ENCODE peak calls at places on chromosome 1, in nine cellular contexts. U is heart right ventricle, L is RPMI7951, B is PC-3, A is retinal pigment epithelial cell, K is HCEC 1CT, R is posterior cingulate gyrus, F is right lobe of liver, J is NCI-H1105 treated with DMSO at 0.1 percent for 48 hours. O is an unnamed sample.
A peak's percentile ranks its signal among the peaks of the same experiment; 100 is the strongest.

GRCh38 chr1:21937372-21938121 is 437 bp upstream of the HSPG2 start:
- DNase-seq in L (peak; percentile 81), K (peak; percentile 80), B (peak; percentile 84), A (no peak), F (peak; percentile 87), R (peak; percentile 78), U (peak; percentile 85), J (peak; percentile 71), O (peak; percentile 90)

GRCh38 chr1:172144445-172145060 is 275.9 kb upstream of the C1orf105 start:
- DNase-seq in K (peak; percentile 97), B (no peak), L (peak; percentile 99), J (no peak), R (no peak), F (peak; percentile 55), A (no peak), U (peak; percentile 86), O (no peak)

GRCh38 chr1:50645147-50645546 is 221.9 kb upstream of the DMRTA2 start:
- DNase-seq in F (no peak), A (no peak), U (no peak), K (no peak), L (no peak), J (no peak), B (no peak), R (no peak), O (no peak)

GRCh38 chr1:8429549-8430105 is 111.7 kb downstream of the SLC45A1 start:
- DNase-seq in U (no peak), B (no peak), K (no peak), R (no peak), F (no peak), A (no peak), L (no peak), J (no peak), O (no peak)

GRCh38 chr1:32592953-32593352 is 53.7 kb downstream of the ZBTB8A start:
- DNase-seq in K (no peak), U (no peak), F (no peak), A (no peak), L (peak; percentile 2), J (no peak), B (no peak), R (no peak), O (no peak)

GRCh38 chr1:81023187-81023724 is 777.5 kb upstream of the ADGRL2 start:
- DNase-seq in R (no peak), A (peak; percentile 62), L (no peak), B (no peak), K (no peak), U (no peak), J (no peak), F (no peak), O (no peak)

GRCh38 chr1:41616563-41616962 is 132.1 kb upstream of the EDN2 start:
- DNase-seq in B (no peak), L (no peak), R (no peak), U (no peak), A (no peak), J (no peak), F (no peak), K (no peak), O (no peak)

GRCh38 chr1:155938220-155938627 is 3.2 kb upstream of the RXFP4 start:
- DNase-seq in A (no peak), K (peak; percentile 69), J (peak; percentile 75), R (no peak), F (no peak), L (peak; percentile 67), B (peak; percentile 86), U (peak; percentile 64), O (no peak)

GRCh38 chr1:100868364-100868995 is 26.2 kb downstream of the EXTL2 start:
- DNase-seq in L (peak; percentile 46), B (peak; percentile 70), R (no peak), F (no peak), K (peak; percentile 50), J (peak; percentile 62), A (no peak), U (no peak), O (peak; percentile 25)

GRCh38 chr1:112961072-112961471 is 5.1 kb upstream of the SLC16A1 start:
- DNase-seq in L (no peak), B (no peak), A (no peak), J (no peak), F (no peak), K (no peak), R (no peak), U (no peak), O (no peak)

GRCh38 chr1:226427131-226427530 is 19.2 kb upstream of the PARP1 start:
- DNase-seq in K (no peak), F (no peak), A (no peak), J (no peak), B (no peak), L (no peak), R (no peak), U (no peak), O (no peak)

GRCh38 chr1:230712470-230712942 is 1.4 kb downstream of the AGT start:
- DNase-seq in U (no peak), K (no peak), A (no peak), L (no peak), J (no peak), B (no peak), R (no peak), F (no peak), O (no peak)

GRCh38 chr1:86741947-86742572 is 37.7 kb downstream of the SH3GLB1 start:
- DNase-seq in L (peak; percentile 24), A (peak; percentile 11), J (peak; percentile 51), K (peak; percentile 47), U (peak; percentile 29), R (no peak), F (no peak), B (peak; percentile 66), O (peak; percentile 40)

GRCh38 chr1:78475888-78476610 is 14.7 kb upstream of the PTGFR start:
- DNase-seq in A (no peak), R (no peak), F (no peak), U (no peak), B (peak; percentile 50), K (no peak), J (no peak), L (peak; percentile 53), O (no peak)

GRCh38 chr1:27087371-27087941 is 67.5 kb downstream of the SLC9A1 start:
- DNase-seq in A (no peak), F (no peak), L (peak; percentile 47), U (no peak), J (no peak), R (no peak), K (no peak), B (no peak), O (no peak)

GRCh38 chr1:8145525-8145924 is 119.4 kb upstream of the ERRFI1 start:
- DNase-seq in U (no peak), R (no peak), B (no peak), J (no peak), L (peak; percentile 83), K (no peak), A (no peak), F (no peak), O (no peak)

GRCh38 chr1:110708968-110709367 is 34.2 kb upstream of the KCNA3 start:
- DNase-seq in K (no peak), A (no peak), U (no peak), R (no peak), J (no peak), L (no peak), F (no peak), B (no peak), O (no peak)

GRCh38 chr1:26861286-26861701 is 1.7 kb upstream of the SFN start:
- DNase-seq in L (peak; percentile 31), U (no peak), A (no peak), J (no peak), K (peak; percentile 33), B (peak; percentile 74), F (no peak), R (no peak), O (no peak)

GRCh38 chr1:242605521-242605920 is 81.0 kb upstream of the PLD5 start:
- DNase-seq in L (no peak), A (no peak), R (no peak), K (no peak), F (no peak), U (no peak), J (no peak), B (peak; percentile 57), O (no peak)

GRCh38 chr1:64335634-64336033 is 132.2 kb downstream of the UBE2U start:
- DNase-seq in U (no peak), A (no peak), R (no peak), L (no peak), F (no peak), K (no peak), B (no peak), J (no peak), O (no peak)

GRCh38 chr1:85314726-85315125 is 38.3 kb upstream of the BCL10 start:
- DNase-seq in A (peak; percentile 77), R (no peak), B (no peak), U (no peak), F (no peak), L (no peak), J (no peak), K (peak; percentile 78), O (no peak)

GRCh38 chr1:59178339-59178744 is 118.6 kb upstream of the FGGY start:
- DNase-seq in U (peak; percentile 21), J (no peak), L (peak; percentile 32), B (no peak), F (no peak), R (no peak), A (no peak), K (peak; percentile 44), O (peak; percentile 43)

GRCh38 chr1:19703280-19703679 is 38.6 kb downstream of the HTR6 start:
- DNase-seq in U (no peak), A (no peak), J (no peak), K (no peak), B (no peak), R (no peak), L (no peak), F (no peak), O (no peak)

GRCh38 chr1:147502760-147503159 is 38.5 kb upstream of the BCL9 start:
- DNase-seq in L (no peak), R (no peak), A (no peak), B (no peak), U (no peak), F (no peak), K (no peak), J (no peak), O (no peak)

GRCh38 chr1:170729608-170730378 is 65.9 kb downstream of the PRRX1 start:
- DNase-seq in K (no peak), R (no peak), A (no peak), L (no peak), B (peak; percentile 14), U (peak; percentile 26), F (no peak), J (no peak), O (no peak)

GRCh38 chr1:44327679-44328491 is 27.2 kb downstream of the ERI3 start:
- DNase-seq in R (peak; percentile 31), A (peak; percentile 99), F (peak; percentile 86), U (peak; percentile 70), K (peak; percentile 100), B (peak; percentile 99), J (peak; percentile 93), L (peak; percentile 100), O (no peak)